ENCODE peak calls at places on chromosomes 6 and 20, in seven cellular contexts. One of them, this sample, is unnamed.

GRCh38 chr20:2523919-2524434 is 12.4 kb upstream of the TMC2 start:
- DNase-seq in body of pancreas: no peak
- DNase-seq in left lung: no peak
- DNase-seq in fibroblast of lung: no peak
- DNase-seq in heart right ventricle: no peak
- DNase-seq in uterus: no peak
- DNase-seq in sigmoid colon: no peak
- DNase-seq in this sample: no peak

GRCh38 chr6:35165630-35166071 is 24.5 kb upstream of the TCP11 start:
- DNase-seq in body of pancreas: peak; percentile 34
- DNase-seq in left lung: no peak
- DNase-seq in fibroblast of lung: no peak
- DNase-seq in heart right ventricle: no peak
- DNase-seq in uterus: no peak
- DNase-seq in sigmoid colon: no peak
- DNase-seq in this sample: no peak

GRCh38 chr6:33324139-33324538 is 6.6 kb upstream of the ZBTB22 start:
- DNase-seq in body of pancreas: no peak
- DNase-seq in left lung: no peak
- DNase-seq in fibroblast of lung: no peak
- DNase-seq in heart right ventricle: no peak
- DNase-seq in uterus: no peak
- DNase-seq in sigmoid colon: no peak
- DNase-seq in this sample: no peak

GRCh38 chr20:34074101-34074760 is 37.8 kb downstream of the EIF2S2 start:
- DNase-seq in body of pancreas: no peak
- DNase-seq in left lung: no peak
- DNase-seq in fibroblast of lung: no peak
- DNase-seq in heart right ventricle: no peak
- DNase-seq in uterus: no peak
- DNase-seq in sigmoid colon: peak; percentile 32
- DNase-seq in this sample: peak; percentile 39

GRCh38 chr6:69945192-69945591 is 78.8 kb downstream of the COL19A1 start:
- DNase-seq in body of pancreas: no peak
- DNase-seq in left lung: no peak
- DNase-seq in fibroblast of lung: no peak
- DNase-seq in heart right ventricle: no peak
- DNase-seq in uterus: no peak
- DNase-seq in sigmoid colon: no peak
- DNase-seq in this sample: no peak

GRCh38 chr6:135185483-135185882 is 4.4 kb downstream of the MYB start:
- DNase-seq in body of pancreas: no peak
- DNase-seq in left lung: no peak
- DNase-seq in fibroblast of lung: no peak
- DNase-seq in heart right ventricle: no peak
- DNase-seq in uterus: no peak
- DNase-seq in sigmoid colon: no peak
- DNase-seq in this sample: no peak

GRCh38 chr6:11263185-11263817 is 30.8 kb upstream of the NEDD9 start:
- DNase-seq in body of pancreas: peak; percentile 74
- DNase-seq in left lung: peak; percentile 81
- DNase-seq in fibroblast of lung: peak; percentile 85
- DNase-seq in heart right ventricle: peak; percentile 79
- DNase-seq in uterus: peak; percentile 74
- DNase-seq in sigmoid colon: peak; percentile 84
- DNase-seq in this sample: peak; percentile 83

GRCh38 chr20:52200870-52201269 is 9.3 kb upstream of the ZFP64 start:
- DNase-seq in body of pancreas: no peak
- DNase-seq in left lung: no peak
- DNase-seq in fibroblast of lung: no peak
- DNase-seq in heart right ventricle: no peak
- DNase-seq in uterus: no peak
- DNase-seq in sigmoid colon: no peak
- DNase-seq in this sample: no peak

GRCh38 chr20:8829232-8829631 is 239.7 kb upstream of the PLCB4 start:
- DNase-seq in body of pancreas: no peak
- DNase-seq in left lung: no peak
- DNase-seq in fibroblast of lung: no peak
- DNase-seq in heart right ventricle: no peak
- DNase-seq in uterus: no peak
- DNase-seq in sigmoid colon: no peak
- DNase-seq in this sample: no peak
- TF ChIP-seq CTCF in body of pancreas: no peak
- TF ChIP-seq CTCF in left lung: no peak
- TF ChIP-seq CTCF in fibroblast of lung: peak; percentile 15
- TF ChIP-seq CTCF in heart right ventricle: no peak
- TF ChIP-seq CTCF in uterus: no peak
- TF ChIP-seq CTCF in sigmoid colon: no peak
- TF ChIP-seq CTCF in this sample: peak; percentile 34

GRCh38 chr20:41408131-41408789 is 41.6 kb upstream of the EMILIN3 start:
- DNase-seq in body of pancreas: no peak
- DNase-seq in left lung: no peak
- DNase-seq in fibroblast of lung: no peak
- DNase-seq in heart right ventricle: no peak
- DNase-seq in uterus: no peak
- DNase-seq in sigmoid colon: no peak
- DNase-seq in this sample: no peak

GRCh38 chr20:41407617-41408016 is 41.0 kb upstream of the EMILIN3 start:
- DNase-seq in body of pancreas: no peak
- DNase-seq in left lung: no peak
- DNase-seq in fibroblast of lung: no peak
- DNase-seq in heart right ventricle: no peak
- DNase-seq in uterus: no peak
- DNase-seq in sigmoid colon: no peak
- DNase-seq in this sample: no peak

GRCh38 chr20:41406896-41407444 is 40.4 kb upstream of the EMILIN3 start:
- DNase-seq in body of pancreas: no peak
- DNase-seq in left lung: no peak
- DNase-seq in fibroblast of lung: no peak
- DNase-seq in heart right ventricle: no peak
- DNase-seq in uterus: no peak
- DNase-seq in sigmoid colon: no peak
- DNase-seq in this sample: peak; percentile 87

GRCh38 chr20:41411458-41411857 is 44.8 kb upstream of the EMILIN3 start:
- DNase-seq in body of pancreas: no peak
- DNase-seq in left lung: no peak
- DNase-seq in fibroblast of lung: peak; percentile 21
- DNase-seq in heart right ventricle: no peak
- DNase-seq in uterus: no peak
- DNase-seq in sigmoid colon: no peak
- DNase-seq in this sample: no peak

GRCh38 chr20:41408986-41409385 is 42.4 kb upstream of the EMILIN3 start:
- DNase-seq in body of pancreas: no peak
- DNase-seq in left lung: no peak
- DNase-seq in fibroblast of lung: peak; percentile 15
- DNase-seq in heart right ventricle: no peak
- DNase-seq in uterus: no peak
- DNase-seq in sigmoid colon: no peak
- DNase-seq in this sample: no peak
- H3K36me3 ChIP-seq in body of pancreas: no peaks in the 10 kb centered on the region
- H3K36me3 ChIP-seq in left lung: peaks cover 95% of the 10 kb centered on the region
- H3K36me3 ChIP-seq in fibroblast of lung: peaks cover 7% of the 10 kb centered on the region
- H3K36me3 ChIP-seq in heart right ventricle: no peaks in the 10 kb centered on the region
- H3K36me3 ChIP-seq in uterus: no peaks in the 10 kb centered on the region
- H3K36me3 ChIP-seq in sigmoid colon: peaks cover 18% of the 10 kb centered on the region
- H3K36me3 ChIP-seq in this sample: peaks cover 26% of the 10 kb centered on the region

GRCh38 chr20:40706977-40707582 is 18.0 kb upstream of the MAFB start:
- DNase-seq in body of pancreas: no peak
- DNase-seq in left lung: peak; percentile 53
- DNase-seq in fibroblast of lung: no peak
- DNase-seq in heart right ventricle: no peak
- DNase-seq in uterus: no peak
- DNase-seq in sigmoid colon: no peak
- DNase-seq in this sample: peak; percentile 92
- TF ChIP-seq CTCF in body of pancreas: no peak
- TF ChIP-seq CTCF in left lung: peak; percentile 15
- TF ChIP-seq CTCF in fibroblast of lung: no peak
- TF ChIP-seq CTCF in heart right ventricle: no peak
- TF ChIP-seq CTCF in uterus: no peak
- TF ChIP-seq CTCF in sigmoid colon: no peak
- TF ChIP-seq CTCF in this sample: peak; percentile 94

GRCh38 chr20:50932016-50932338 is 740 bp upstream of the ADNP start:
- DNase-seq in body of pancreas: no peak
- DNase-seq in left lung: no peak
- DNase-seq in fibroblast of lung: no peak
- DNase-seq in heart right ventricle: no peak
- DNase-seq in uterus: no peak
- DNase-seq in sigmoid colon: no peak
- DNase-seq in this sample: no peak
- H3K36me3 ChIP-seq in body of pancreas: no peaks in the 10 kb centered on the region
- H3K36me3 ChIP-seq in left lung: peaks cover 37% of the 10 kb centered on the region
- H3K36me3 ChIP-seq in fibroblast of lung: peaks cover 7% of the 10 kb centered on the region
- H3K36me3 ChIP-seq in heart right ventricle: no peaks in the 10 kb centered on the region
- H3K36me3 ChIP-seq in uterus: no peaks in the 10 kb centered on the region
- H3K36me3 ChIP-seq in sigmoid colon: no peaks in the 10 kb centered on the region
- H3K36me3 ChIP-seq in this sample: peaks cover 6% of the 10 kb centered on the region

GRCh38 chr6:162249907-162250642 is 477.5 kb downstream of the PRKN start:
- DNase-seq in body of pancreas: no peak
- DNase-seq in left lung: no peak
- DNase-seq in fibroblast of lung: no peak
- DNase-seq in heart right ventricle: no peak
- DNase-seq in uterus: no peak
- DNase-seq in sigmoid colon: no peak
- DNase-seq in this sample: no peak

GRCh38 chr6:162245831-162246230 is 481.7 kb downstream of the PRKN start:
- DNase-seq in body of pancreas: no peak
- DNase-seq in left lung: no peak
- DNase-seq in fibroblast of lung: no peak
- DNase-seq in heart right ventricle: no peak
- DNase-seq in uterus: no peak
- DNase-seq in sigmoid colon: no peak
- DNase-seq in this sample: no peak

DNA sequence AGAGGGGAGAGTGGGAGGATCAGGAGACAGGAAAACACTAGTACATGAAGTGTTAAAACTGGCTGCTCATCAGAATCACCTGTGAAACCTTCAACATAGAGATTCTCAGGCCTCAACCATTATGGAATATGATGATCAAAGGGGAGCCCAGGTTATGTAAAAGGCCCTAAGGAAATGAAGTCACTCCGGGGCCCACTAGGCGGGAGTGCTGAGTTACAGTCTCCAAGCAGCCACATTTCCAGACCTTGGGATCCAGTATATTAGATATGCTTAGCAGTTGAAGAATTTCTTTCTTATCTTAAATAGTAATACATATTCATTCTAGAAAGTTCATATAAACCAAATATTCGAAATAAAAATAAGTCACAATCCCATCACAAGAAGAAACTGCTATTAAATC is 476.3 kb downstream of the PRKN start:
- DNase-seq in body of pancreas: no peak
- DNase-seq in left lung: no peak
- DNase-seq in fibroblast of lung: no peak
- DNase-seq in heart right ventricle: no peak
- DNase-seq in uterus: no peak
- DNase-seq in sigmoid colon: no peak
- DNase-seq in this sample: no peak
- TF ChIP-seq CTCF in body of pancreas: no peak
- TF ChIP-seq CTCF in left lung: no peak
- TF ChIP-seq CTCF in fibroblast of lung: no peak
- TF ChIP-seq CTCF in heart right ventricle: no peak
- TF ChIP-seq CTCF in uterus: no peak
- TF ChIP-seq CTCF in sigmoid colon: no peak
- TF ChIP-seq CTCF in this sample: no peak

DNA sequence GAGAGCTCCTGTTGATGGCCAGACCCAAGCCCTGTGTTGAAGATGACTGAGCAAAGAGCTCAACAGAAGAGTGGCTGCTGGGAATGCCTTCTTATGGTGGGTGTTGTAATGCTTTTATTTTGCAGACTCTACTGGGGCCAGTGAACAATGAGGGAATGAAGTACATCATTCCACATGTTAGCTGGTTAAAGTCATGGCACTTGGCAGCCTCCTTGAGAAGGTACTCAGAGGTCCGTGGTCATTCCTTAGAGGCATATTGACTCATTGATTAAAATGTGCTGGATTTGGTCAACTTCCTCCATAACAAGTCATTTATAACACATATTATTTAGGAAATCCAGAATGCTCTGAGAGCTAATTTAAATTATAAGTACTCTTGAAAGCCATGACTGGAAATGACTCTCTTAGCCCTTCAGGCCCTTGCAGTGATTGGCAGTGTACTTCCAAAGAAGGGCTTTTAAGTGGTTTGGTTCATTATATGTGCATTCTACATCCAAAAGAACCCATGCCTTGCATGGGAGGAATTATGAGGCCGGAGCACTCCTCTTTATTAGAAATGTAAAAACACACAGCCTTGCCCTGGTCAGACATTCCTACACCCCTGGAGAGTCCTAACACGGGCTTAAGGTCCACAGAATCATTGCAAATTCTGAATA is 976.9 kb downstream of the KIF16B start:
- DNase-seq in body of pancreas: no peak
- DNase-seq in left lung: peak; percentile 40
- DNase-seq in fibroblast of lung: no peak
- DNase-seq in heart right ventricle: no peak
- DNase-seq in uterus: no peak
- DNase-seq in sigmoid colon: no peak
- DNase-seq in this sample: no peak
- H3K36me3 ChIP-seq in body of pancreas: no peaks in the 10 kb centered on the region
- H3K36me3 ChIP-seq in left lung: no peaks in the 10 kb centered on the region
- H3K36me3 ChIP-seq in fibroblast of lung: no peaks in the 10 kb centered on the region
- H3K36me3 ChIP-seq in heart right ventricle: no peaks in the 10 kb centered on the region
- H3K36me3 ChIP-seq in uterus: no peaks in the 10 kb centered on the region
- H3K36me3 ChIP-seq in sigmoid colon: no peaks in the 10 kb centered on the region
- H3K36me3 ChIP-seq in this sample: no peaks in the 10 kb centered on the region

This sample was measured in Caco-2.